ENCODE peak calls at places on chromosomes 3 and 15, in seven cellular contexts. O is GM12892; S is activated naive CD4-positive, alpha-beta T cell treated with Interleukin-2 at 50 U/mL for 16 hours; T is stimulated activated CD8-positive, alpha-beta memory T cell treated with anti-CD3 and anti-CD28 coated beads, Interleukin-7, amount 100 ng/mL, for 1 hour; K is HepG2; E is NCI-H524 treated with DMSO at 0.1 percent for 48 hours; R is AG04449. I is an unnamed sample.

GRCh38 chr3:159130108-159130507 is 328.3 kb downstream of the MFSD1 start:
- DNase-seq in T (no peak), R (no peak), S (no peak), O (no peak), K (peak), E (no peak), I (no peak)

GRCh38 chr3:113623324-113623723 is 73.1 kb downstream of the USF3 start:
- DNase-seq in T (no peak), S (no peak), E (no peak), O (no peak), R (no peak), K (no peak), I (no peak)

GRCh38 chr3:126488205-126488604 is 12.5 kb upstream of the ZXDC start:
- DNase-seq in E (no peak), O (no peak), S (no peak), R (no peak), K (no peak), T (no peak), I (no peak)

GRCh38 chr3:154111365-154111764 is 9.8 kb upstream of the ARHGEF26 start:
- DNase-seq in K (no peak), S (no peak), O (no peak), T (no peak), R (no peak), E (no peak), I (no peak)

GRCh38 chr15:72231847-72232461 is 964 bp upstream of the PKM start:
- DNase-seq in O (no peak), E (no peak), T (peak), K (peak), R (peak), S (peak), I (no peak)

GRCh38 chr3:155548194-155548593 is 196.7 kb downstream of the PLCH1 start:
- DNase-seq in T (no peak), R (no peak), O (no peak), S (no peak), K (no peak), E (no peak), I (no peak)

GRCh38 chr3:39207361-39208192 is 15.2 kb upstream of the XIRP1 start:
- DNase-seq in O (no peak), R (no peak), T (no peak), K (no peak), E (no peak), S (no peak), I (no peak)

GRCh38 chr15:74269362-74270035 is 33.4 kb downstream of the CCDC33 start:
- DNase-seq in E (no peak), K (no peak), R (no peak), S (no peak), T (no peak), O (no peak), I (no peak)

GRCh38 chr3:12955651-12956315 is 114.4 kb upstream of the RPL32 start:
- DNase-seq in O (no peak), S (no peak), T (no peak), R (no peak), E (no peak), K (no peak), I (no peak)

GRCh38 chr3:55244247-55244646 is 242.9 kb downstream of the WNT5A start:
- DNase-seq in O (no peak), S (no peak), R (no peak), T (no peak), K (no peak), E (peak), I (no peak)

GRCh38 chr3:177830411-177830849 is 633.1 kb upstream of the TBL1XR1 start:
- DNase-seq in S (no peak), O (no peak), R (peak), T (no peak), K (no peak), E (peak), I (no peak)

GRCh38 chr3:162370136-162370535 is 873.5 kb downstream of the OTOL1 start:
- DNase-seq in O (no peak), K (no peak), E (no peak), S (no peak), T (no peak), R (no peak), I (no peak)

GRCh38 chr15:81312790-81313543 is 11.0 kb downstream of the STARD5 start:
- DNase-seq in E (no peak), T (no peak), K (no peak), S (no peak), R (peak), O (no peak), I (no peak)

GRCh38 chr3:159857840-159858239 is 130.8 kb upstream of the IL12A start:
- DNase-seq in T (no peak), K (no peak), E (no peak), R (no peak), S (no peak), O (no peak), I (no peak)